ENCODE peak calls at places on chromosomes 5 and 9, in five cellular contexts. One of them, this sample, is unnamed.

GRCh38 chr9:14478175-14479165 is 164.5 kb upstream of the NFIB start:
- DNase-seq in left ventricle myocardium inferior: no peak
- DNase-seq in adrenal gland: no peak
- DNase-seq in effector memory CD4-positive, alpha-beta T cell: no peak
- DNase-seq in transverse colon: no peak
- DNase-seq in this sample: no peak

GRCh38 chr9:69961834-69962233 is 81.8 kb upstream of the MAMDC2 start:
- DNase-seq in left ventricle myocardium inferior: no peak
- DNase-seq in adrenal gland: no peak
- DNase-seq in effector memory CD4-positive, alpha-beta T cell: no peak
- DNase-seq in transverse colon: no peak
- DNase-seq in this sample: no peak

GRCh38 chr5:55338092-55338613 is 30.4 kb downstream of the MTREX start:
- DNase-seq in left ventricle myocardium inferior: no peak
- DNase-seq in adrenal gland: no peak
- DNase-seq in effector memory CD4-positive, alpha-beta T cell: no peak
- DNase-seq in transverse colon: no peak
- DNase-seq in this sample: no peak

GRCh38 chr5:181138258-181138657 is 7.3 kb upstream of the OR2V1 start:
- DNase-seq in left ventricle myocardium inferior: no peak
- DNase-seq in adrenal gland: no peak
- DNase-seq in effector memory CD4-positive, alpha-beta T cell: no peak
- DNase-seq in transverse colon: no peak
- DNase-seq in this sample: no peak

GRCh38 chr5:90803891-90804290 is 245.3 kb downstream of the ADGRV1 start:
- DNase-seq in left ventricle myocardium inferior: no peak
- DNase-seq in adrenal gland: no peak
- DNase-seq in effector memory CD4-positive, alpha-beta T cell: no peak
- DNase-seq in transverse colon: no peak
- DNase-seq in this sample: no peak

GRCh38 chr9:79195904-79196303 is 375.9 kb upstream of the TLE4 start:
- DNase-seq in left ventricle myocardium inferior: no peak
- DNase-seq in adrenal gland: no peak
- DNase-seq in effector memory CD4-positive, alpha-beta T cell: no peak
- DNase-seq in transverse colon: no peak
- DNase-seq in this sample: no peak

GRCh38 chr5:139283252-139284166 is 10.0 kb upstream of the MATR3 start:
- DNase-seq in left ventricle myocardium inferior: no peak
- DNase-seq in adrenal gland: no peak
- DNase-seq in effector memory CD4-positive, alpha-beta T cell: no peak
- DNase-seq in transverse colon: no peak
- DNase-seq in this sample: no peak

GRCh38 chr9:114004221-114004716 is 73.8 kb downstream of the AMBP start:
- DNase-seq in left ventricle myocardium inferior: peak
- DNase-seq in adrenal gland: peak
- DNase-seq in effector memory CD4-positive, alpha-beta T cell: no peak
- DNase-seq in transverse colon: no peak
- DNase-seq in this sample: peak

GRCh38 chr5:75412111-75412990 is 75.3 kb downstream of the HMGCR start:
- DNase-seq in left ventricle myocardium inferior: no peak
- DNase-seq in adrenal gland: no peak
- DNase-seq in effector memory CD4-positive, alpha-beta T cell: no peak
- DNase-seq in transverse colon: no peak
- DNase-seq in this sample: no peak

GRCh38 chr5:154620406-154620805 is 134.8 kb upstream of the LARP1 start:
- DNase-seq in left ventricle myocardium inferior: no peak
- DNase-seq in adrenal gland: no peak
- DNase-seq in effector memory CD4-positive, alpha-beta T cell: no peak
- DNase-seq in transverse colon: no peak
- DNase-seq in this sample: no peak

GRCh38 chr9:95771556-95772280 is 103.8 kb upstream of the ERCC6L2 start:
- DNase-seq in left ventricle myocardium inferior: no peak
- DNase-seq in adrenal gland: no peak
- DNase-seq in effector memory CD4-positive, alpha-beta T cell: no peak
- DNase-seq in transverse colon: peak
- DNase-seq in this sample: no peak

GRCh38 chr5:130068988-130069387 is 164.7 kb downstream of the CHSY3 start:
- DNase-seq in left ventricle myocardium inferior: no peak
- DNase-seq in adrenal gland: no peak
- DNase-seq in effector memory CD4-positive, alpha-beta T cell: no peak
- DNase-seq in transverse colon: no peak
- DNase-seq in this sample: no peak

DNA sequence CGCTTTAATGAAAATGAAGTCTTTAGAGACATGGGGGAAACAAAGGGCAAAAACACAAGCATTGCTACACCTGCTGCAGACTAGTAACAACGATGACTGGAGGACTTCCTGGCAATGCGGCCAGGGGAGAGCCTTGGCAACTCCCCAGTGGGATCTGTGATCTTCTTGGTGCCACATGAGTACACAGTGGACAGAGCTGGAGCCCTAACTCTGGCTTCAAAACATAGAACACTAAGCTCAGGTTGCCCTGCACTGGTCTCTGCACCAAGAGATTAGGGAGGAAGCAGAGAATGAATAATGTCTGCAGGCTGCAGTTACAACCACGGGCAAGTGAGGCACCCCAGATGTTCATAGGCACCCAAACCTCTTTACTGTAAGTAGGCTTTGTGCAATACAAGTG is 91.1 kb downstream of the MRPS27 start:
- DNase-seq in left ventricle myocardium inferior: peak
- DNase-seq in adrenal gland: no peak
- DNase-seq in effector memory CD4-positive, alpha-beta T cell: no peak
- DNase-seq in transverse colon: no peak
- DNase-seq in this sample: no peak
- H3K27ac ChIP-seq in left ventricle myocardium inferior: peak
- H3K27ac ChIP-seq in adrenal gland: no peak
- H3K27ac ChIP-seq in effector memory CD4-positive, alpha-beta T cell: no peak
- H3K27ac ChIP-seq in transverse colon: no peak
- H3K27ac ChIP-seq in this sample: no peak

GRCh38 chr5:160420331-160420610 is 1.4 kb upstream of the PTTG1 start:
- DNase-seq in left ventricle myocardium inferior: no peak
- DNase-seq in adrenal gland: no peak
- DNase-seq in effector memory CD4-positive, alpha-beta T cell: no peak
- DNase-seq in transverse colon: no peak
- DNase-seq in this sample: no peak

GRCh38 chr5:160421625-160422258 is at the start of gene PTTG1:
- DNase-seq in left ventricle myocardium inferior: peak
- DNase-seq in adrenal gland: peak
- DNase-seq in effector memory CD4-positive, alpha-beta T cell: peak
- DNase-seq in transverse colon: peak
- DNase-seq in this sample: peak

GRCh38 chr5:160419458-160420330 is 813 bp upstream of the SLU7 start:
- DNase-seq in left ventricle myocardium inferior: no peak
- DNase-seq in adrenal gland: no peak
- DNase-seq in effector memory CD4-positive, alpha-beta T cell: no peak
- DNase-seq in transverse colon: no peak
- DNase-seq in this sample: no peak

GRCh38 chr5:160418561-160419457 is at the start of gene SLU7:
- DNase-seq in left ventricle myocardium inferior: peak
- DNase-seq in adrenal gland: peak
- DNase-seq in effector memory CD4-positive, alpha-beta T cell: peak
- DNase-seq in transverse colon: peak
- DNase-seq in this sample: peak

GRCh38 chr5:160423025-160423554 is 1.4 kb downstream of the PTTG1 start:
- DNase-seq in left ventricle myocardium inferior: no peak
- DNase-seq in adrenal gland: no peak
- DNase-seq in effector memory CD4-positive, alpha-beta T cell: no peak
- DNase-seq in transverse colon: no peak
- DNase-seq in this sample: no peak
- H3K27ac ChIP-seq in left ventricle myocardium inferior: no peak
- H3K27ac ChIP-seq in adrenal gland: no peak
- H3K27ac ChIP-seq in effector memory CD4-positive, alpha-beta T cell: peak
- H3K27ac ChIP-seq in transverse colon: no peak
- H3K27ac ChIP-seq in this sample: no peak

GRCh38 chr5:178266581-178266980 is 34.0 kb upstream of the PHYKPL start:
- DNase-seq in left ventricle myocardium inferior: no peak
- DNase-seq in adrenal gland: no peak
- DNase-seq in effector memory CD4-positive, alpha-beta T cell: no peak
- DNase-seq in transverse colon: no peak
- DNase-seq in this sample: no peak
- H3K27ac ChIP-seq in left ventricle myocardium inferior: no peak
- H3K27ac ChIP-seq in adrenal gland: no peak
- H3K27ac ChIP-seq in effector memory CD4-positive, alpha-beta T cell: no peak
- H3K27ac ChIP-seq in transverse colon: no peak
- H3K27ac ChIP-seq in this sample: no peak

GRCh38 chr9:128383791-128384190 is 12.6 kb downstream of the URM1 start:
- DNase-seq in left ventricle myocardium inferior: no peak
- DNase-seq in adrenal gland: no peak
- DNase-seq in effector memory CD4-positive, alpha-beta T cell: no peak
- DNase-seq in transverse colon: no peak
- DNase-seq in this sample: no peak
- H3K27ac ChIP-seq in left ventricle myocardium inferior: no peak
- H3K27ac ChIP-seq in adrenal gland: no peak
- H3K27ac ChIP-seq in effector memory CD4-positive, alpha-beta T cell: no peak
- H3K27ac ChIP-seq in transverse colon: no peak
- H3K27ac ChIP-seq in this sample: no peak

DNA sequence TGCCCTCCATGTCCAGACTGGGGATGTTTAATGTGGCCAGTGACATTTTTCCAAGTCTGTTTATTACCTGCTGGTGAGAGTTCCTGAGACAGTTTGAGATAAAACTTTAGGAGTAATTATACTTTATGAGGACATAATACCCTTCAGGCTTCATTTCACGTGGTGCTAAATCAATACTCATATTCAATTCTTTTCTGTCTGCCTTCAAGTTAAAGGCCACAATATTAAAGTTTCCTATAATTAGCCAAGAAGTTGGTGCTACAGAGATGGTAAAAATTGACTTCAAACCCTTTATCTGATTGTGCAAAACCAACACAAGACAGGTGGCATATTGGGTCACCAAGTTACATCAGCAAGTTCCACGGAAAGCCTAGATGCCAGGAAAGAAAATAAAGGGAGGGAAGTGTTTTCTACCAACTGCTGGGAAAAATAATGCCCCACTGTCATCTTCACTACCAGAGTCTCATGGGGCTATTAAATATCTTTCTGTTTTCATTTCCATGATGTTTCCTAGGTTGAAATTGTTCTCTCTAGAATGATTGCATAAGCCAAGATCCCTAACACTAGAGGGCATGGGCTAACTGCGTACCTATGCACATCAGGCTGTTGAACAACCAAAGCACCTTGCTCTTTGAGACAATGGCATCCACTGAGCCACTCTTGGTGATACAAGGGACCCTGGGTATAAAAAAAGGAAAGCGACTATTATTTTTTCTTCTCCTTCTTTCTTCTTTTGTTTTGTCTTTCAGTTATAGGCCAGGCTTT is 68.7 kb downstream of the INSYN2B start:
- DNase-seq in left ventricle myocardium inferior: no peak
- DNase-seq in adrenal gland: no peak
- DNase-seq in effector memory CD4-positive, alpha-beta T cell: no peak
- DNase-seq in transverse colon: no peak
- DNase-seq in this sample: no peak
- H3K27ac ChIP-seq in left ventricle myocardium inferior: no peak
- H3K27ac ChIP-seq in adrenal gland: no peak
- H3K27ac ChIP-seq in effector memory CD4-positive, alpha-beta T cell: no peak
- H3K27ac ChIP-seq in transverse colon: no peak
- H3K27ac ChIP-seq in this sample: no peak

GRCh38 chr5:43096916-43097315 is 23.8 kb upstream of the ZNF131 start:
- DNase-seq in left ventricle myocardium inferior: no peak
- DNase-seq in adrenal gland: no peak
- DNase-seq in effector memory CD4-positive, alpha-beta T cell: no peak
- DNase-seq in transverse colon: no peak
- DNase-seq in this sample: no peak
- H3K27ac ChIP-seq in left ventricle myocardium inferior: no peak
- H3K27ac ChIP-seq in adrenal gland: no peak
- H3K27ac ChIP-seq in effector memory CD4-positive, alpha-beta T cell: no peak
- H3K27ac ChIP-seq in transverse colon: no peak
- H3K27ac ChIP-seq in this sample: no peak